ENCODE peak calls at places on chromosomes 2 and 18, in five cellular contexts. D is IMR-90, T is K562, G is H1, L is HepG2. Q is an unnamed sample.

GRCh38 chr2:226475650-226476049 is 324.0 kb downstream of the IRS1 start:
- DNase-seq in L (no peak), D (peak), G (no peak), T (no peak), Q (peak)

GRCh38 chr2:239881561-239882320 is 143.4 kb downstream of the NDUFA10 start:
- DNase-seq in D (no peak), G (no peak), T (no peak), L (no peak), Q (peak)

GRCh38 chr2:96320326-96321229 is 4.5 kb upstream of the ITPRIPL1 start:
- DNase-seq in G (no peak), D (no peak), L (no peak), T (no peak), Q (no peak)

GRCh38 chr18:12944724-12945123 is 3.1 kb upstream of the SEH1L start:
- DNase-seq in D (no peak), L (no peak), T (no peak), G (no peak), Q (no peak)

GRCh38 chr2:174919886-174920595 is 85.1 kb downstream of the CHN1 start:
- DNase-seq in L (no peak), G (no peak), T (no peak), D (peak), Q (no peak)

GRCh38 chr2:239548491-239548890 is 147.7 kb upstream of the HDAC4 start:
- DNase-seq in T (no peak), L (no peak), G (no peak), D (no peak), Q (no peak)

GRCh38 chr2:74149570-74150319 is 2.0 kb upstream of the BOLA3 start:
- DNase-seq in D (no peak), T (no peak), G (no peak), L (no peak), Q (no peak)

GRCh38 chr18:79738041-79738461 is 58.4 kb downstream of the CTDP1 start:
- DNase-seq in G (no peak), L (no peak), T (no peak), D (no peak), Q (no peak)

GRCh38 chr2:203858176-203858575 is 9.4 kb upstream of the CTLA4 start:
- DNase-seq in G (no peak), D (no peak), L (no peak), T (no peak), Q (no peak)

GRCh38 chr18:36539674-36540073 is 242.2 kb downstream of the FHOD3 start:
- DNase-seq in T (no peak), D (peak), G (no peak), L (no peak), Q (no peak)

GRCh38 chr2:119174216-119174992 is 15.9 kb upstream of the C1QL2 start:
- DNase-seq in L (peak), D (no peak), G (no peak), T (peak), Q (peak)

GRCh38 chr18:47992266-47992665 is 61.8 kb upstream of the SMAD2 start:
- DNase-seq in T (no peak), G (no peak), D (no peak), L (no peak), Q (no peak)

GRCh38 chr18:2002604-2003003 is 568.7 kb downstream of the METTL4 start:
- DNase-seq in L (no peak), D (no peak), T (peak), G (no peak), Q (no peak)

GRCh38 chr18:9025104-9025838 is 77.2 kb upstream of the NDUFV2 start:
- DNase-seq in T (no peak), G (no peak), D (peak), L (peak), Q (no peak)
- H2AFZ ChIP-seq in T (peak), G (no peak), D (no peak), L (no peak), Q (no peak)

DNA sequence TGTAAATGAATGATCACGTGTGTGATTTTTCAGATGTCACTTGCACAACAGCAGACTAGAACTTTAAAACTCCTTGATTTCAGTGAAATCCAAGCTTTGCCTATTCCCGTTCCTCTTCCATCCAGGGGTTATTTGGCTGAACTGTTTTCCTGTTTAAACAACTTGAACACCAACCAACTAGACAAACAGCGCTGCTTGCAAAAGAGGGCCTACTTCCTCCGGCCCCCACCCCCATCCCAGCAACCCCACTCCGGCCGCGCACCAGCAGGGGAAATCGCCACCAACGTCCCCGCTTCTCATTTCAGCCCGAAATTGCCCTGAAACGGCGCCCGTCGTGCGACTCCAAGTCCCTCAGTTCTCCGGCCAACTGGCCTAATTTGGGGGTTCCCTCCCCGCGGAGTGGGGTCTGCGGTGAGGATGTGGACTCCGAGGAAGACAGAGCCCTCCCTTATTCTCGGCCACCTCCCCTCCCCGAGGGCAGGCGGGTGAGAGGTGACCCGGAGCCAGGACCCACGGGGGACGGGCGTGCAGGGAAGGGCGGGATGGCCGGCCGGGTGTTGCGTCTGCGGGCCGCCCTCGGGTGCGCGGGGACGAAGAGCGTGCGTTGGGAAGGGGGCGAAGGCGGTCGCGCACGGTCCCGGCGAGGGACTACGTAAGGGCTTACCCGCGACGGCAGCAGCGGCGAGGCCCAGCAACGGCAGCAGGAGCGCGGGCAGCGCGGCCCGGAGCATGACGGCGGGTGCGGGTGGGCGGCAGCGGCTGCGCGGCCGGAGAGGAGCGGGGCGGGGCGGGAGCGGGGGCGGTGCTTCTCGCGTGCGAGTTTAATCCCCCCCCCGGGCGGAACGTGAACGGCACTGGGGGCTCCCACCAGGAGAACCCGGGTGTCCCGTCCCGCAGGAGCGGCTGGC is at the start of gene CD302:
- DNase-seq in L (peak), G (no peak), T (peak), D (peak), Q (peak)
- TF ChIP-seq POLR2A in L (peak), G (no peak), T (no peak), D (no peak), Q (peak)

DNA sequence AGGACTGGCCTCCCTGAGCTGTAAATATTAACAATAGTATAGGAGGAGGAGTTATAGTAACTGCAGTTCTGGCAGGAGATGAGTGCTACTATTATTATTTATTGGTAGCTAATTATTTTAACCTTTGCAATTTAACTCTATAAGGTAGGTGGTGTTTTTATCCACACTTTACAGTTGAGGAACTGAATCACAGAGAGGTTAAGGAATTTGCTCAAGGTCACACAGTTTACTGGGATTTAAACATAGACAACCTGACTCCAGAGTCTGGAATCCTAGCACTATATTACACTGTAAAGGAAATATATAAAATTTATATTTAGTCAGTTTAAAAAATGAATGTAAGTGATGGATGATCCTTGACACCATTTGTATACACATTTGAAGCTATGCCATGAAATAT is 2.1 kb downstream of the ERICH2 start:
- DNase-seq in T (no peak), G (no peak), L (no peak), D (no peak), Q (no peak)
- H3K4me3 ChIP-seq in T (peak), G (no peak), L (no peak), D (no peak), Q (no peak)

GRCh38 chr2:126634273-126634861 is 21.6 kb upstream of the GYPC start:
- DNase-seq in L (no peak), G (no peak), D (peak), T (peak), Q (no peak)
- H2AFZ ChIP-seq in L (no peak), G (no peak), D (no peak), T (peak), Q (no peak)

GRCh38 chr2:233853883-233854240 is 473 bp downstream of the HJURP start:
- DNase-seq in L (no peak), D (no peak), T (peak), G (no peak), Q (no peak)

GRCh38 chr2:233850745-233851144 is 3.6 kb downstream of the HJURP start:
- DNase-seq in T (no peak), D (no peak), G (no peak), L (no peak), Q (no peak)

GRCh38 chr2:233851169-233851568 is 3.2 kb downstream of the HJURP start:
- DNase-seq in T (no peak), D (no peak), L (no peak), G (no peak), Q (no peak)

GRCh38 chr2:233853353-233853752 is 982 bp downstream of the HJURP start:
- DNase-seq in L (no peak), G (no peak), D (no peak), T (no peak), Q (no peak)

DNA sequence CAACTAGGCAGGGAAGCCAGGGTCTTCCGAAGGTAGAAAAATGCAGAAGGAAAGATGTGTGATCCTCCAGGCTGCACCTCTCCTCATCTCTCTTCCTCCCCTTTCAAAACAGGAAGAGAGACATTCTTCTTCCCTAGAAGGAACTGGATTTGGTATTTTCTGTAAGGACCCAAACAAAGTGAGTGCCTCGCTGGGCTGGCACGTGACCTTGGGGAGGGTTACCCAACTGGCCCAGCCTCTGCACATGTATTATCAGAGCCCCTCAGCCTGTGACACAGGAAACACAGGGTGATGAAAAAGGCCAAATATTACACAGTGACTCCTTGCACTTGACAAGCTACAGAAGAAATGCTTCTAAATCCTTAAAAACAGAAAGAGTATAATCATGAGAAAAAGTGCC is 2.3 kb downstream of the HJURP start:
- DNase-seq in D (no peak), G (no peak), L (no peak), T (no peak), Q (peak)
- TF ChIP-seq POLR2A in D (no peak), G (no peak), L (no peak), T (no peak), Q (no peak)

GRCh38 chr2:104867351-104868080 is 13.6 kb downstream of the POU3F3 start:
- DNase-seq in D (no peak), G (no peak), L (no peak), T (no peak), Q (no peak)
- H3K4me3 ChIP-seq in D (no peak), G (peak), L (no peak), T (no peak), Q (no peak)

GRCh38 chr2:222393733-222394267 is 30.5 kb upstream of the SGPP2 start:
- DNase-seq in D (no peak), L (no peak), G (no peak), T (no peak), Q (no peak)

DNA sequence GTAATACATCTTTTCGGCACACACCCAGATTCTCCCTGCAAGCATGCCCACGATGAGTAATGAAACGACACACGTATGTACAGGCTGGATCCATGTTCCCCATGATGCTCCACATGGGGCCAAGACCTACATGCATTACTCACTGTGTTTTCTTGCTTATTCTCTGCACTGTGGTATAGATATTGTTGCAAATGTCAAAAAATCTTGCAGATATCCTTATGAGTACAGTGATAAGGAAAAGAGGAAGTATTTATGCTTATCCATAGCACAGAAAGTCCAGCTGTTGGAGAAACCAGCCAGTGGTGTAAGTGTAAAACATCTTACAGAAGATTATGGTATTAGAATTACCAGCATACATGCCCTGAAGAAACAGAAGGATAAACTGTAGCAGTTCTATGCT is 32.5 kb upstream of the SGPP2 start:
- DNase-seq in L (no peak), G (no peak), D (no peak), T (no peak), Q (no peak)
- H2AFZ ChIP-seq in L (no peak), G (no peak), D (no peak), T (no peak), Q (no peak)

Q was measured in endothelial cell of umbilical vein.